ENCODE peak calls at places on chromosomes 7 and 10, in seven cellular contexts. Y, I, M, T, E, H and B are unnamed samples.

GRCh38 chr7:28957064-28957821 is 887 bp downstream of the TRIL start:
- DNase-seq in M (no peak), Y (no peak), H (no peak), E (no peak), T (peak; percentile 37), I (no peak), B (peak; percentile 18)

GRCh38 chr10:73876157-73876556 is 1.8 kb upstream of the CAMK2G start:
- DNase-seq in I (no peak), T (no peak), H (no peak), M (no peak), E (no peak), Y (no peak), B (no peak)

GRCh38 chr10:125000366-125001312 is 58.7 kb downstream of the ZRANB1 start:
- DNase-seq in M (no peak), H (no peak), I (no peak), E (no peak), T (peak; percentile 32), Y (no peak), B (no peak)

GRCh38 chr10:64091889-64092288 is 570.7 kb downstream of the REEP3 start:
- DNase-seq in I (no peak), E (no peak), M (no peak), T (no peak), H (no peak), Y (no peak), B (no peak)

GRCh38 chr7:701086-701671 is 25.3 kb upstream of the DNAAF5 start:
- DNase-seq in Y (no peak), M (no peak), T (no peak), H (no peak), E (no peak), I (no peak), B (no peak)

GRCh38 chr10:520402-520787 is 169.1 kb downstream of the DIP2C start:
- DNase-seq in M (no peak), E (no peak), H (no peak), Y (no peak), I (no peak), T (no peak), B (no peak)

GRCh38 chr7:124155400-124156022 is 122.6 kb upstream of the TMEM229A start:
- DNase-seq in E (no peak), T (peak; percentile 15), I (no peak), Y (no peak), H (peak; percentile 12), M (no peak), B (peak; percentile 29)

GRCh38 chr7:82678259-82678658 is 234.7 kb upstream of the CACNA2D1 start:
- DNase-seq in I (no peak), H (no peak), T (no peak), M (no peak), E (no peak), Y (no peak), B (no peak)

GRCh38 chr10:132574783-132575319 is 37.3 kb downstream of the INPP5A start:
- DNase-seq in M (no peak), E (no peak), Y (no peak), H (no peak), I (no peak), T (no peak), B (peak; percentile 24)

GRCh38 chr7:98165827-98166667 is 45.2 kb upstream of the BHLHA15 start:
- DNase-seq in Y (peak; percentile 57), E (peak; percentile 18), M (no peak), I (no peak), H (no peak), T (peak; percentile 58), B (peak; percentile 27)

GRCh38 chr7:103048833-103049232 is 25.8 kb downstream of the FBXL13 start:
- DNase-seq in T (no peak), M (no peak), H (no peak), I (no peak), E (no peak), Y (no peak), B (peak; percentile 16)

GRCh38 chr10:31620236-31621151 is 301.5 kb downstream of the ZEB1 start:
- DNase-seq in T (no peak), Y (no peak), H (no peak), E (no peak), I (no peak), M (peak; percentile 17), B (peak; percentile 75)

GRCh38 chr10:23694921-23695824 is 256.3 kb downstream of the OTUD1 start:
- DNase-seq in M (no peak), Y (no peak), E (no peak), T (no peak), I (no peak), H (no peak), B (no peak)

GRCh38 chr10:129964611-129965417 is 740 bp upstream of the EBF3 start:
- DNase-seq in H (no peak), I (no peak), Y (no peak), E (no peak), M (no peak), T (peak; percentile 53), B (no peak)

GRCh38 chr7:80277434-80278427 is 143.1 kb downstream of the GNAI1 start:
- DNase-seq in T (no peak), I (peak; percentile 72), E (no peak), H (no peak), M (peak; percentile 40), Y (no peak), B (peak; percentile 71)

GRCh38 chr7:44259547-44260457 is 59.0 kb downstream of the YKT6 start:
- DNase-seq in Y (no peak), M (peak; percentile 94), I (peak; percentile 44), E (no peak), T (no peak), H (no peak), B (peak; percentile 97)

GRCh38 chr7:37150856-37151255 is 297.8 kb downstream of the ELMO1 start:
- DNase-seq in M (no peak), I (no peak), H (no peak), E (no peak), T (no peak), Y (no peak), B (no peak)

GRCh38 chr10:5678397-5678983 is 6.1 kb upstream of the TASOR2 start:
- DNase-seq in E (no peak), Y (no peak), H (no peak), T (no peak), I (no peak), M (no peak), B (no peak)